ENCODE peak calls at places on chromosomes 16 and 17, in six cellular contexts. C is neural progenitor cell; Y is stimulated activated CD8-positive, alpha-beta memory T cell treated with anti-CD3 and anti-CD28 coated beads, Interleukin-7, amount 100 ng/mL, for 1 hour; L is BE2C; H is CMK; U is stimulated activated CD4-positive, alpha-beta T cell treated with anti-CD3 and anti-CD28 coated beads, Interleukin-1b, Interleukin-23, amount 100 ng/mL, for 24 hours. X is an unnamed sample.

GRCh38 chr17:4184811-4185210 is 41.8 kb downstream of the CYB5D2 start:
- DNase-seq in C (no peak), Y (no peak), U (no peak), H (no peak), L (no peak), X (no peak)

GRCh38 chr16:23148513-23149266 is 562 bp downstream of the USP31 start:
- DNase-seq in Y (no peak), C (peak), U (peak), H (no peak), L (peak), X (no peak)

GRCh38 chr17:47615766-47616424 is 33.8 kb upstream of the KPNB1 start:
- DNase-seq in H (no peak), L (no peak), U (no peak), Y (no peak), C (peak), X (no peak)

GRCh38 chr17:78899361-78900260 is 3.4 kb downstream of the CEP295NL start:
- DNase-seq in C (peak), Y (no peak), U (no peak), L (peak), H (no peak), X (no peak)

GRCh38 chr17:48693178-48693577 is 29.1 kb downstream of the PRAC1 start:
- DNase-seq in C (no peak), H (no peak), U (no peak), L (no peak), Y (no peak), X (no peak)

GRCh38 chr16:87487361-87487924 is 5.4 kb downstream of the ZCCHC14 start:
- DNase-seq in H (peak), C (peak), U (no peak), L (no peak), Y (no peak), X (no peak)

GRCh38 chr17:32007463-32008298 is 498 bp downstream of the LRRC37B start:
- DNase-seq in Y (peak), U (peak), L (peak), C (peak), H (no peak), X (no peak)

GRCh38 chr16:74936902-74937560 is 47.9 kb downstream of the WDR59 start:
- DNase-seq in H (peak), U (no peak), L (no peak), C (no peak), Y (no peak), X (peak)

GRCh38 chr17:68511671-68512246 is 471 bp upstream of the PRKAR1A start:
- DNase-seq in L (peak), Y (peak), U (peak), H (peak), C (peak), X (no peak)

GRCh38 chr17:80978499-80979497 is 12.8 kb upstream of the CHMP6 start:
- DNase-seq in C (no peak), L (peak), Y (no peak), H (no peak), U (no peak), X (no peak)

GRCh38 chr17:9050801-9051401 is 29.6 kb downstream of the NTN1 start:
- DNase-seq in C (peak), Y (no peak), L (no peak), U (no peak), H (no peak), X (no peak)

GRCh38 chr16:27550582-27550920 is 607 bp downstream of the KATNIP start:
- DNase-seq in Y (no peak), C (no peak), H (no peak), U (no peak), L (no peak), X (no peak)

GRCh38 chr17:48624544-48625501 is 1.3 kb downstream of the HOXB9 start:
- DNase-seq in U (no peak), H (no peak), L (no peak), Y (no peak), C (peak), X (no peak)

GRCh38 chr17:63490858-63491400 is 14.1 kb downstream of the ACE start:
- DNase-seq in H (no peak), C (no peak), L (no peak), U (no peak), Y (no peak), X (no peak)

GRCh38 chr16:53865492-53865863 is 161.5 kb downstream of the FTO start:
- DNase-seq in Y (no peak), H (peak), C (no peak), L (no peak), U (no peak), X (no peak)

GRCh38 chr17:37191219-37191618 is 184.6 kb upstream of the C17orf78 start:
- DNase-seq in C (no peak), Y (no peak), U (no peak), H (no peak), L (no peak), X (no peak)

GRCh38 chr17:44279586-44280344 is 11.8 kb upstream of the SLC4A1 start:
- DNase-seq in Y (no peak), U (no peak), H (peak), C (no peak), L (no peak), X (peak)

GRCh38 chr16:81167851-81168250 is 70.6 kb upstream of the BCO1 start:
- DNase-seq in U (no peak), H (no peak), Y (no peak), C (no peak), L (no peak), X (no peak)

GRCh38 chr17:75406222-75406615 is 741 bp upstream of the GRB2 start:
- DNase-seq in H (no peak), C (peak), L (no peak), U (no peak), Y (no peak), X (no peak)

GRCh38 chr16:89418352-89418751 is 72.0 kb downstream of the ANKRD11 start:
- DNase-seq in L (no peak), U (no peak), H (no peak), Y (no peak), C (no peak), X (no peak)

GRCh38 chr17:45138911-45139532 is 3.5 kb downstream of the ACBD4 start:
- DNase-seq in L (no peak), C (peak), U (no peak), H (no peak), Y (no peak), X (no peak)

GRCh38 chr17:59443106-59443505 is 111.7 kb downstream of the YPEL2 start:
- DNase-seq in Y (no peak), C (no peak), L (no peak), H (no peak), U (no peak), X (no peak)

GRCh38 chr17:3659541-3660111 is 8.8 kb downstream of the TAX1BP3 start:
- DNase-seq in H (no peak), Y (no peak), C (no peak), U (no peak), L (no peak), X (peak)

GRCh38 chr16:69812213-69813014 is 50.3 kb downstream of the WWP2 start:
- DNase-seq in H (no peak), U (no peak), C (no peak), Y (no peak), L (no peak), X (no peak)

GRCh38 chr17:39608601-39609000 is 881 bp upstream of the NEUROD2 start:
- DNase-seq in H (no peak), C (no peak), L (no peak), Y (no peak), U (no peak), X (no peak)

GRCh38 chr17:68468785-68469184 is 11.5 kb upstream of the WIPI1 start:
- DNase-seq in H (no peak), C (no peak), L (no peak), U (no peak), Y (no peak), X (no peak)

GRCh38 chr16:57194512-57194911 is 8.4 kb downstream of the RSPRY1 start:
- DNase-seq in L (no peak), Y (no peak), U (no peak), H (no peak), C (no peak), X (peak)

GRCh38 chr16:29312835-29313558 is 93.5 kb downstream of the NPIPB11 start:
- DNase-seq in U (no peak), L (peak), Y (no peak), C (peak), H (no peak), X (no peak)